ENCODE peak calls at places on chromosomes 5 and 9, in five cellular contexts. X is neuronal stem cell, U is IMR-90, F is mesendoderm, V is trophoblast cell. O is an unnamed sample.

GRCh38 chr5:90898330-90899013 is 339.9 kb downstream of the ADGRV1 start:
- DNase-seq in X (no peak), U (peak; percentile 8), F (no peak), V (no peak), O (no peak)

GRCh38 chr5:105961572-105961971 is 1709.2 kb downstream of the EFNA5 start:
- DNase-seq in X (no peak), U (no peak), F (no peak), V (no peak), O (no peak)

GRCh38 chr9:129962889-129963703 is 79.9 kb downstream of the FNBP1 start:
- DNase-seq in X (no peak), U (peak; percentile 49), F (peak; percentile 82), V (no peak), O (peak; percentile 80)

GRCh38 chr5:36502608-36503007 is 103.8 kb upstream of the SLC1A3 start:
- DNase-seq in X (no peak), U (peak; percentile 82), F (no peak), V (peak; percentile 4), O (peak; percentile 37)

GRCh38 chr9:99115947-99116543 is 11.1 kb downstream of the TGFBR1 start:
- DNase-seq in X (no peak), U (no peak), F (peak; percentile 19), V (no peak), O (no peak)

GRCh38 chr5:158013303-158013702 is 154.4 kb upstream of the CLINT1 start:
- DNase-seq in X (no peak), U (no peak), F (peak; percentile 96), V (no peak), O (no peak)

GRCh38 chr9:110954822-110955291 is 83.4 kb downstream of the LPAR1 start:
- DNase-seq in X (no peak), U (peak; percentile 64), F (no peak), V (no peak), O (peak; percentile 79)

GRCh38 chr5:20359377-20359776 is 371.4 kb upstream of the CDH18 start:
- DNase-seq in X (no peak), U (no peak), F (no peak), V (no peak), O (no peak)

GRCh38 chr5:98248949-98249348 is 524.5 kb upstream of the RGMB start:
- DNase-seq in X (no peak), U (peak; percentile 96), F (no peak), V (peak; percentile 1), O (peak; percentile 79)

GRCh38 chr5:179836225-179837019 is 15.7 kb downstream of the SQSTM1 start:
- DNase-seq in X (no peak), U (peak; percentile 52), F (no peak), V (no peak), O (peak; percentile 75)

DNA sequence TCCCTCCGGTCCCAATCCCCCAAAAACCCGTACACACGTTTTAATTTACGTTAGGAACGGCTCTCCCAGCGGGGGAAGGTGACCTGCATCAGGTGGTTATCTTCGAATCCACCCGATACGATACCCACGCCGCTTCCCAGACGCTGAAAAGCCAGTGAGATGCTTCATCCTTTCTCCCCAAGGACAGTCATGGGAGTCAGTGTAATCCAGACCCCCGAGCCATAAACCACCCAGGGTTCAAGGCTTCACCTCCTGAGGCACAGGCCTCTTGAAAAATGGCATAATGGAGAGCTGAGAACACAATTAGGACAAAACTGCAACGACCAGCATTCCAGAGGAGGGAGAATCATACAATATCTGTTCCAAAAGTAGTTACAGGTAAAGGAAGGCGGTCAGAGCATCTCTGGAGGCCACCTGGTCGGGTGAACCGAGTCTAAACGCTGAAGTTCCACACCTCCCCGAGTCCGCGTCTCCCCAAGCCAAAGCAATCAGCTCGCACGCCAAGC is 841 bp downstream of the FAM169A start:
- DNase-seq in X (no peak), U (no peak), F (no peak), V (no peak), O (no peak)
- H3K23ac ChIP-seq in X (peak overlapping the region; percentile 56), U (no peak overlapping the region), F (peak overlapping the region; percentile 25), V (peak overlapping the region; percentile 50), O (peak overlapping the region; percentile 23)

DNA sequence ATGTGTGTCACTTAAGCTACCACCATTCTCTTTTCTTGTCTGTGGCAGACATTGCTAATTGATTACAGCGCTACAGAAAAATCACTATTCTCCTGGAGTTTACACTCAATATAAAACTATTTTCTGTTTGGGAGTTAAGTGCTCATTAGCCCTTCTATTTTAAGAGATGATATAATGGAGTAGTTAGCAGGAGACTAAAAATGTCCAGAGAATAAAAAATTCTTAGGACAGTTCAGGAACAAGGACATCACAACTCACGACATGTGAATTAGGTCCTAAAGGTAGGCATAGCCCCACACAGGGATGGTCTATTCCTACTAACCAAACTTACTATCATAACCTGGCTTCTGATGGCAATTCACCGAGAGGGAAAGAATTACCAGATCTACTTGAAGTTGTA is 258.5 kb downstream of the KIAA0825 start:
- DNase-seq in X (no peak), U (no peak), F (no peak), V (no peak), O (no peak)
- H3K23ac ChIP-seq in X (no peak overlapping the region), U (no peak overlapping the region), F (no peak overlapping the region), V (no peak overlapping the region), O (no peak overlapping the region)

GRCh38 chr5:72145351-72145750 is 38.1 kb downstream of the MAP1B start:
- DNase-seq in X (no peak), U (no peak), F (no peak), V (no peak), O (no peak)

GRCh38 chr5:72141440-72142271 is 34.4 kb downstream of the MAP1B start:
- DNase-seq in X (no peak), U (peak; percentile 97), F (no peak), V (no peak), O (peak; percentile 92)

GRCh38 chr5:72147601-72148000 is 40.3 kb downstream of the MAP1B start:
- DNase-seq in X (no peak), U (no peak), F (no peak), V (no peak), O (no peak)

GRCh38 chr5:72146056-72146455 is 38.8 kb downstream of the MAP1B start:
- DNase-seq in X (no peak), U (no peak), F (no peak), V (no peak), O (no peak)

DNA sequence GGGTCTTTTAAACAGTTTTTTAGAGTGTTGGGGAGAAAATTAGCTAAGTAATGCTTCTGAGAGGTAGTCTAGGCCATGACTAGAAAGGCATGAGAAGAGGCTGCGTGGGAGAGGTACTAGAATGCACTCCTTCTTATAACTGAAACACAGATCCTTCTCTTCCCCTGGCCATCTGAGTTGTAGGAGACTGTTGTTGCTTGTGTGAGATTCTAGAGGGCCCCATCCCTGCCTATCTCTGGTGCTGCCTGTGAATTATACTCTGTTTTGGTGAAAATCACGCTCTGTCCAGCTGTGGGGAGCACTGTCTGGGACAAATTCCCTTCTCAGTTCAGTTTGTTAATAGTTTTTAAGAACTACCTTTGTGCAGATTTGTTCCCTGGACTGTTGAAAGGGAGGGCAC is 37.5 kb downstream of the MAP1B start:
- DNase-seq in X (no peak), U (no peak), F (no peak), V (no peak), O (no peak)
- H3K23ac ChIP-seq in X (no peak overlapping the region), U (peak overlapping the region; percentile 22), F (no peak overlapping the region), V (no peak overlapping the region), O (no peak overlapping the region)

GRCh38 chr5:112685386-112685785 is 52.3 kb upstream of the APC start:
- DNase-seq in X (no peak), U (no peak), F (no peak), V (no peak), O (peak; percentile 8)

GRCh38 chr5:112684737-112685136 is 52.9 kb upstream of the APC start:
- DNase-seq in X (no peak), U (peak; percentile 74), F (no peak), V (peak; percentile 44), O (peak; percentile 77)

GRCh38 chr5:112686675-112687074 is 51.0 kb upstream of the APC start:
- DNase-seq in X (no peak), U (no peak), F (no peak), V (no peak), O (no peak)

GRCh38 chr5:112687306-112687705 is 50.4 kb upstream of the APC start:
- DNase-seq in X (no peak), U (no peak), F (peak; percentile 72), V (no peak), O (no peak)

GRCh38 chr5:112685929-112686328 is 51.8 kb upstream of the APC start:
- DNase-seq in X (no peak), U (peak; percentile 27), F (no peak), V (peak; percentile 10), O (no peak)
- H3K23ac ChIP-seq in X (no peak overlapping the region), U (no peak overlapping the region), F (no peak overlapping the region), V (no peak overlapping the region), O (no peak overlapping the region)

DNA sequence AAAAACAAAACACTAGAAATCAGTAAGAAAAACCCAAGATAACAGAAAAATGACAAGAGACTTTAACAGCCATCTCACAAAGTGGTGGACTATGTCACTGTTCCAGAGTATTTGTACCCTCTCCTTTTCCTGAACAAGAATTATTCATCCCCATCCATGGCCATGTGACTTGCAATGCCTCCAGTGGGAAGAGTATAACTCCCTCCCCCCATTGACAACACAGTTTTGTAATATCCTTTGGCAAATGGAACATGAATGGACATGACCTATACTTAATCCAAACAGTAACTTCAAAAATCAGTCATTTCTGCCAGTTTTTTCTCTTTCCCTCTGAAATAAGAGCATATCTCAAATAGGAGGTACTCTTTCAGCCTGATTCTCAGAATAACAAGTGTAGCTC is 33.9 kb downstream of the PTBP3 start:
- DNase-seq in X (no peak), U (peak; percentile 60), F (no peak), V (no peak), O (peak; percentile 45)
- H3K23ac ChIP-seq in X (no peak overlapping the region), U (no peak overlapping the region), F (no peak overlapping the region), V (no peak overlapping the region), O (no peak overlapping the region)

DNA sequence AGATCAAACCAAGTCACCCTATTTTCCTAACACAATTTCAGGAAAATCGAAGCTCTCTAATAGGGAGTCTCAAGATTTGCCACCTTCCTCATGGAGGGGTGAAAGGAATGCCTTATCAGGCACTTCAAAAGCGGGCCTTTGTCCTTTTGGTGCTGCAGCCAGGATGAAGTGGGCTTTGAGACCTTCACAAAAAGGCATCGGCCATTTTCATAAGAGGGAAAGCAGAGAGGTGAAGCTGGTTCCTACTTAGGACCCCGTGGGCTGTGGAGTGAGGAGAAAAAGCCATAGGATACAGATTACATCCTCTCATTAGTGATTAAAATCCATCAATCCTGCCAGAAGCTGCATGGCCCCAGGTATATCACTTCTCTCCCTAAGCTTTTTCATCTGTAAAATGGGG is 859 bp downstream of the CDKN2AIPNL start:
- DNase-seq in X (no peak), U (no peak), F (no peak), V (no peak), O (no peak)
- H3K23ac ChIP-seq in X (no peak overlapping the region), U (peak overlapping the region; percentile 63), F (no peak overlapping the region), V (no peak overlapping the region), O (no peak overlapping the region)

GRCh38 chr5:65882278-65882677 is 44.1 kb upstream of the ERBIN start:
- DNase-seq in X (no peak), U (no peak), F (no peak), V (peak; percentile 25), O (no peak)

GRCh38 chr5:65880673-65881072 is 45.7 kb upstream of the ERBIN start:
- DNase-seq in X (no peak), U (no peak), F (no peak), V (no peak), O (no peak)

GRCh38 chr5:65883461-65883860 is 42.9 kb upstream of the ERBIN start:
- DNase-seq in X (no peak), U (no peak), F (no peak), V (no peak), O (no peak)

DNA sequence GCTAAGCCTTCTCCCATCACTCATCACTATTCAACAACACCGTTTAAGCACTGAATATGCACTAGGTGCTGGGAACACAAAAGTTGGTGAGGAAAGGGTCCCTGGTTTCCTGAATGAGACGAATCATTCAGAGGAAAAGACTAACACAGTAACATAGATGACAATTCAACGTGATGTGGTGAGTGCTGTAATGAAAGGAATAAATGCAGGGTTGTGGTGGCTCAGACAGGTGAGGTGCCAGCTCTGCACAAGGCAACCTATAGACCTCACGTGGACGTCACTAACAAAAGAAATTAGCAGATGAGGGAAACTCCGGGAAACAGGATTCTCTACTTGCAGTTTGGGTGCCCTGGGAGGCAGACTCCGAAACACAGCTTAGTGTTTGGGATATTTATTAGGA is 40.0 kb upstream of the ERBIN start:
- DNase-seq in X (no peak), U (no peak), F (no peak), V (no peak), O (no peak)
- H3K23ac ChIP-seq in X (no peak overlapping the region), U (no peak overlapping the region), F (no peak overlapping the region), V (peak overlapping the region; percentile 29), O (no peak overlapping the region)